ENCODE peak calls at places on chromosomes 13 and 19, in five cellular contexts. P, Z, N, T and C are unnamed samples.

GRCh38 chr13:111541752-111542529 is 221.5 kb downstream of the TEX29 start:
- DNase-seq in Z (no peak), N (no peak), P (no peak), T (no peak), C (no peak)

GRCh38 chr13:73940098-73940497 is 194.1 kb downstream of the KLF12 start:
- DNase-seq in N (no peak), P (no peak), Z (no peak), T (no peak), C (no peak)

GRCh38 chr13:54934121-54934520 is 1905.5 kb downstream of the OLFM4 start:
- DNase-seq in N (no peak), P (no peak), T (no peak), Z (no peak), C (no peak)

GRCh38 chr13:87259479-87260083 is 411.6 kb upstream of the SLITRK5 start:
- DNase-seq in Z (no peak), P (no peak), T (no peak), N (no peak), C (no peak)

GRCh38 chr13:112740502-112741131 is 50.8 kb downstream of the ATP11A start:
- DNase-seq in T (no peak), P (peak; percentile 88), N (peak; percentile 86), Z (no peak), C (no peak)

GRCh38 chr19:18557474-18558201 is at the start of gene KXD1:
- DNase-seq in N (peak; percentile 94), Z (peak; percentile 98), T (peak; percentile 87), P (peak; percentile 99), C (peak; percentile 89)

GRCh38 chr19:3132971-3133792 is 2.7 kb upstream of the GNA15 start:
- DNase-seq in N (peak; percentile 21), P (peak; percentile 82), T (no peak), Z (no peak), C (no peak)

GRCh38 chr19:5452594-5453565 is 2.3 kb upstream of the ZNRF4 start:
- DNase-seq in P (peak; percentile 8), N (no peak), T (no peak), Z (no peak), C (no peak)

GRCh38 chr19:7924651-7925170 is 1.2 kb downstream of the CTXN1 start:
- DNase-seq in T (no peak), N (no peak), P (no peak), Z (no peak), C (no peak)

GRCh38 chr19:18390075-18390909 is 4.3 kb downstream of the GDF15 start:
- DNase-seq in T (no peak), P (no peak), N (no peak), Z (no peak), C (no peak)

GRCh38 chr13:68168448-68168847 is 938.3 kb upstream of the PCDH9 start:
- DNase-seq in P (no peak), T (no peak), N (no peak), Z (no peak), C (no peak)

GRCh38 chr19:38852231-38853044 is 2.7 kb upstream of the HNRNPL start:
- DNase-seq in P (peak; percentile 83), Z (peak; percentile 65), T (no peak), N (peak; percentile 51), C (no peak)

GRCh38 chr19:16268676-16269319 is 55.8 kb upstream of the KLF2 start:
- DNase-seq in T (no peak), Z (no peak), P (no peak), N (no peak), C (no peak)

GRCh38 chr19:41249707-41250423 is 14.3 kb upstream of the HNRNPUL1 start:
- DNase-seq in P (no peak), N (no peak), T (no peak), Z (no peak), C (no peak)

GRCh38 chr13:84126671-84127171 is 244.4 kb upstream of the SLITRK1 start:
- DNase-seq in N (no peak), Z (no peak), P (no peak), T (no peak), C (no peak)

GRCh38 chr19:56350416-56351045 is 35.9 kb upstream of the ZSCAN5A start:
- DNase-seq in N (peak; percentile 74), T (peak; percentile 45), P (peak; percentile 49), Z (peak; percentile 13), C (no peak)

GRCh38 chr13:27965343-27965739 is 3.8 kb downstream of the CDX2 start:
- DNase-seq in T (no peak), Z (no peak), N (no peak), P (no peak), C (no peak)

GRCh38 chr19:7618366-7618765 is 11.0 kb downstream of the XAB2 start:
- DNase-seq in Z (peak; percentile 63), T (no peak), N (no peak), P (no peak), C (no peak)

GRCh38 chr13:106593131-106593530 is 25.2 kb upstream of the ARGLU1 start:
- DNase-seq in P (no peak), T (no peak), Z (no peak), N (no peak), C (no peak)

GRCh38 chr13:110108348-110109139 is 198.4 kb downstream of the COL4A1 start:
- DNase-seq in T (no peak), P (peak; percentile 90), N (peak; percentile 71), Z (peak; percentile 53), C (no peak)

GRCh38 chr19:6767081-6767356 is 216 bp downstream of the SH2D3A start:
- DNase-seq in T (no peak), Z (no peak), N (no peak), P (no peak), C (no peak)

GRCh38 chr13:112814905-112815585 is 125.2 kb downstream of the ATP11A start:
- DNase-seq in Z (no peak), N (no peak), P (peak; percentile 18), T (no peak), C (no peak)

GRCh38 chr13:48278806-48279205 is 24.7 kb upstream of the RB1 start:
- DNase-seq in P (no peak), N (no peak), Z (no peak), T (no peak), C (no peak)

GRCh38 chr13:38135590-38135989 is 214.1 kb upstream of the UFM1 start:
- DNase-seq in P (no peak), N (no peak), Z (no peak), T (no peak), C (no peak)

GRCh38 chr19:17441241-17442135 is 7.0 kb downstream of the TMEM221 start:
- DNase-seq in Z (no peak), P (peak; percentile 52), T (no peak), N (no peak), C (no peak)

GRCh38 chr13:59746291-59746962 is 417.3 kb downstream of the DIAPH3 start:
- DNase-seq in P (peak; percentile 77), T (no peak), Z (no peak), N (no peak), C (no peak)

GRCh38 chr19:1860133-1860775 is 3.1 kb downstream of the KLF16 start:
- DNase-seq in T (no peak), P (peak; percentile 78), N (no peak), Z (peak; percentile 68), C (no peak)
- H3K4me3 ChIP-seq in T (peak overlapping the region; percentile 76), P (peak overlapping the region; percentile 80), N (no peak overlapping the region), Z (no peak overlapping the region), C (peak overlapping the region; percentile 92)

GRCh38 chr13:51600703-51601102 is 16.4 kb downstream of the WDFY2 start:
- DNase-seq in Z (no peak), P (no peak), N (no peak), T (no peak), C (no peak)

GRCh38 chr13:51603716-51604115 is 19.5 kb downstream of the WDFY2 start:
- DNase-seq in T (no peak), P (no peak), Z (no peak), N (no peak), C (no peak)

GRCh38 chr13:51601601-51602348 is 17.5 kb downstream of the WDFY2 start:
- DNase-seq in P (no peak), Z (no peak), N (no peak), T (no peak), C (no peak)

GRCh38 chr13:51594432-51594831 is 10.2 kb downstream of the WDFY2 start:
- DNase-seq in Z (no peak), T (no peak), P (no peak), N (no peak), C (no peak)

DNA sequence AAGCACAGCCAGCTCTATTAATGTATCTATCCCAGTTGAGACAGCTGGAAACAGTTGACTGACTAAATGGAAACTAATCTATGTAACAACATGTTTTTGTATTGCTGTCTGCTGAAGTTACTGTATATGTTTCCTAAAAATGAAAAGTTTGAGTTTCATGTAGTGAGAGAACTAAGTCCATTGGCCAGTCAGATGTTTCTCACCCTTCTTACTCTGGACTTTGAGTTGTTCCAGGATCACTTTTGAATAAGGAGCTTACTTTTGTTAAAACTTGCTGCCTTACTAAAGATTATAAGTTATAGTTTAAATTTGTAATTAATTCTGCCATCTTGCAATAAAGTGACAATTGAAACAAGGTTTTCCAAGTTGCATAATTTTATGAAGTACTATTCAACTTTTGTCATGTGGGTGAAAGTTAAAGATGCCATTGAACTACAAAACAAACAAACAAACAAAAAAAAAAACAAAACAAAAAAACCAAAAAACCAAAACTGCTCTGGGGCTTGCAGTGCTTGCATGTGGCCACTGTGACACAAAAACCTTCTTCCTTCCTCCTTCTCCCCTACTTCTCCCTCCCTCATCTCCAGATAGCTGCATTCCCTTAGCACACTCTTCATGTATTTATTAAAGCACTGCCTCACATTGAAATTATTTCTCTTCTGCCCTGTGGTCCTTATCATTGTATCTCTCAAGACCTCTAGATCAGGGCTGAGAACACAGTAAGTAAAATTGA is 15.3 kb downstream of the WDFY2 start:
- DNase-seq in P (no peak), N (no peak), T (no peak), Z (no peak), C (no peak)
- TF ChIP-seq CTCF in P (peak; percentile 18), N (peak; percentile 8), T (no peak), Z (no peak), C (no peak)

DNA sequence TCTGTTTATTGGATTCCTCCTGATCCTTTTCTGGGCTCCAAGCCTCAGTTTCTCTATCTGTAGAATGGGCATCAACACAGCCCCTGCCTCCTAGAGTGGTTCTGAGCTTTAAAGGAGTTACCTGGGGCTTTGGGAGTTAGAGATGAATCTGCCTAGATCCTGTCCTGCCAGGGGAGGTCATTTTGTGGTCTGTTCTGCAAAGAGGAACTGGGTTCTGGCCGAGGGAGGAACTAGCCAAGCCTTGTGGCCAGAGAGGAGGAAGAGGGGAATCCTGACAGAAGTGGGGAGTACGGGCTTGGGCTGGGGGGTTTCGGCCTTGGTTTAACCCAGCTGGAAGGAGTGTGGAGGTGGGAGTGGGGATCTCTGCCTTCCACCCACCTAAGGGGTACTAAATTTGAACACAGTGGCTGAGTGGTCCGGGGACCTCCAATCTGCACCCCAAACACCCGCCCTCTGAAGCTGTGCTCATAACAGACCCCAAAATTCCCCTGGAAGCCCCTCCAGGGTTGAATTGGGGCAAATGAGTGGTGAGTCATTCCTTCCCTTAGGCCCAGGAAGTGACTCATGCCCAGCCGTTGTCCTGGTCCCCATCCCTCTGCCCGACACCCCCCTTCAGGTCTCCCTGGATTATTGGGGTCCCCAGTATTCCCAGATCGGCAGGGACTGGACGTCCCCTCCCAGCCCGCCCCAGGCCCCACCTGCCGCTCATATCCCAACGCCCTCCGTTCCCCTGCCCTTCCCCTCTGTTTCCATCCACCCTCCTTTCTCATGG is 2.8 kb downstream of the ADGRE5 start:
- DNase-seq in P (peak; percentile 57), N (no peak), T (no peak), Z (no peak), C (no peak)
- H3K4me3 ChIP-seq in P (peak overlapping the region; percentile 46), N (no peak overlapping the region), T (peak overlapping the region; percentile 90), Z (no peak overlapping the region), C (peak overlapping the region; percentile 21)

DNA sequence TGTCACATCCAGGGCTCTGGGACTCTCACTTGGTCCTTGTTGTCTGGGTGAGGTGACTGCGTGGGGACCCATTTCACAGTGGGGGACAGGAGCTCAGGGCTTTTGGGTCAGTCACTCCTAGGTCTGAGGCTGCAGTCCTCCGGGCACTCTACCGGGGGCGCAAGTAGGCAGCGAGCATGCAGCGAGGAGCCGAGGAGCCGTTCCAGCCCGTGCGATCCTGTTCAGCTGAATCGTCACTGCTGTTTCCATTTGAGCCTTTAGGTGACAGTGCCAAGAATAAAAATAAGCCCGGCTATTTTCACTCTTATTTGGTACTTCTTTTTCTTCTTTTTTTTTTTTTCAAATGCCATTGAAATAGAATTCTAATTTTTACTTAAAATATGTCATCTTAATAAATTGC is 126.5 kb downstream of the ZNF536 start:
- DNase-seq in Z (no peak), N (no peak), T (no peak), P (no peak), C (no peak)
- TF ChIP-seq CTCF in Z (no peak), N (no peak), T (no peak), P (peak; percentile 7), C (no peak)